ENCODE peak calls at places on chromosomes 2 and 18, in nine cellular contexts. H is RCC 7860, Z is NCI-H1436, A is esophagus muscularis mucosa, Q is GM06990, K is AG10803, S is ACHN, M is NCI-H345, G is GM23338. T is an unnamed sample.

GRCh38 chr2:98730053-98730850 is 680 bp downstream of the MGAT4A start:
- DNase-seq in H (no peak), Z (peak), A (no peak), Q (no peak), K (no peak), S (no peak), M (peak), G (peak), T (peak)

GRCh38 chr2:168552450-168552856 is 96.4 kb downstream of the CERS6 start:
- DNase-seq in H (no peak), Z (no peak), A (no peak), Q (peak), K (no peak), S (no peak), M (peak), G (peak), T (peak)

GRCh38 chr2:112290098-112290497 is 14.7 kb downstream of the ZC3H6 start:
- DNase-seq in H (no peak), Z (no peak), A (no peak), Q (no peak), K (no peak), S (no peak), M (no peak), G (no peak), T (no peak)

GRCh38 chr2:40255118-40255517 is 196.8 kb downstream of the SLC8A1 start:
- DNase-seq in H (no peak), Z (no peak), A (no peak), Q (no peak), K (no peak), S (no peak), M (no peak), G (no peak), T (no peak)

GRCh38 chr2:13046557-13047165 is 329.9 kb downstream of the TRIB2 start:
- DNase-seq in H (no peak), Z (no peak), A (no peak), Q (no peak), K (peak), S (peak), M (peak), G (peak), T (peak)

GRCh38 chr18:21672868-21673267 is 31.7 kb downstream of the ABHD3 start:
- DNase-seq in H (peak), Z (no peak), A (no peak), Q (no peak), K (peak), S (peak), M (no peak), G (no peak), T (no peak)

GRCh38 chr2:56169521-56169920 is 14.3 kb upstream of the CCDC85A start:
- DNase-seq in H (no peak), Z (no peak), A (no peak), Q (no peak), K (no peak), S (no peak), M (no peak), G (no peak), T (no peak)

GRCh38 chr2:16218651-16219050 is 278.3 kb downstream of the MYCN start:
- DNase-seq in H (no peak), Z (no peak), A (no peak), Q (no peak), K (no peak), S (peak), M (no peak), G (peak), T (peak)

GRCh38 chr2:100577777-100578176 is 15.0 kb downstream of the PDCL3 start:
- DNase-seq in H (no peak), Z (no peak), A (no peak), Q (no peak), K (no peak), S (no peak), M (no peak), G (no peak), T (no peak)

GRCh38 chr2:128389521-128389920 is 70.9 kb upstream of the HS6ST1 start:
- DNase-seq in H (no peak), Z (no peak), A (no peak), Q (no peak), K (no peak), S (no peak), M (no peak), G (no peak), T (no peak)

GRCh38 chr2:196959291-196959690 is 32.8 kb upstream of the PGAP1 start:
- DNase-seq in H (no peak), Z (no peak), A (no peak), Q (no peak), K (no peak), S (no peak), M (no peak), G (no peak), T (no peak)

GRCh38 chr2:110741491-110741980 is 9.2 kb downstream of the ACOXL start:
- DNase-seq in H (peak), Z (no peak), A (peak), Q (no peak), K (no peak), S (no peak), M (no peak), G (peak), T (no peak)

GRCh38 chr18:63683152-63683551 is 19.6 kb upstream of the SERPINB11 start:
- DNase-seq in H (no peak), Z (no peak), A (no peak), Q (no peak), K (peak), S (no peak), M (no peak), G (peak), T (no peak)

GRCh38 chr2:242015366-242016065 is 146.0 kb downstream of the RTP5 start:
- DNase-seq in H (no peak), Z (no peak), A (no peak), Q (no peak), K (no peak), S (no peak), M (no peak), G (no peak), T (no peak)

GRCh38 chr18:78865056-78865598 is 114.5 kb upstream of the SALL3 start:
- DNase-seq in H (no peak), Z (no peak), A (peak), Q (no peak), K (no peak), S (no peak), M (no peak), G (no peak), T (no peak)

GRCh38 chr2:138294451-138294850 is 207.1 kb upstream of the SPOPL start:
- DNase-seq in H (no peak), Z (no peak), A (no peak), Q (no peak), K (no peak), S (no peak), M (no peak), G (no peak), T (no peak)